ENCODE peak calls at places on chromosomes 13 and 19, in ten cellular contexts. Q is RWPE2, R is esophagus squamous epithelium, E is psoas muscle, S is body of pancreas, H is PC-3, M is heart left ventricle, D is Peyer's patch, C is A549, G is colonic mucosa. L is an unnamed sample.

GRCh38 chr13:41516166-41516565 is 58.8 kb downstream of the RGCC start:
- DNase-seq in Q (no peak), R (no peak), E (no peak), S (no peak), H (no peak), M (no peak), D (no peak), C (no peak), G (no peak), L (no peak)

GRCh38 chr13:62793850-62794249 is 1378.2 kb upstream of the PCDH20 start:
- DNase-seq in Q (no peak), R (no peak), E (no peak), S (no peak), H (no peak), M (no peak), D (no peak), C (no peak), G (no peak), L (no peak)

GRCh38 chr19:35555301-35556005 is 8.0 kb downstream of the ATP4A start:
- DNase-seq in Q (no peak), R (no peak), E (no peak), S (no peak), H (peak; percentile 25), M (no peak), D (no peak), C (peak; percentile 86), G (no peak), L (no peak)

GRCh38 chr13:101018720-101019119 is 344.1 kb upstream of the TMTC4 start:
- DNase-seq in Q (no peak), R (no peak), E (no peak), S (no peak), H (peak; percentile 63), M (no peak), D (no peak), C (peak; percentile 3), G (no peak), L (no peak)

GRCh38 chr13:62205273-62205672 is 789.6 kb upstream of the PCDH20 start:
- DNase-seq in Q (no peak), R (no peak), E (no peak), S (no peak), H (no peak), M (no peak), D (no peak), C (no peak), G (no peak), L (no peak)

GRCh38 chr13:86095351-86095750 is 296.1 kb upstream of the SLITRK6 start:
- DNase-seq in Q (no peak), R (no peak), E (no peak), S (no peak), H (no peak), M (no peak), D (no peak), C (no peak), G (no peak), L (no peak)

GRCh38 chr13:99322297-99323103 is 15.3 kb upstream of the GPR183 start:
- DNase-seq in Q (no peak), R (no peak), E (no peak), S (no peak), H (peak; percentile 59), M (no peak), D (no peak), C (no peak), G (no peak), L (no peak)

GRCh38 chr13:25406377-25406776 is 34.6 kb downstream of the ATP8A2 start:
- DNase-seq in Q (no peak), R (no peak), E (no peak), S (no peak), H (peak; percentile 4), M (no peak), D (no peak), C (peak; percentile 4), G (no peak), L (no peak)

DNA sequence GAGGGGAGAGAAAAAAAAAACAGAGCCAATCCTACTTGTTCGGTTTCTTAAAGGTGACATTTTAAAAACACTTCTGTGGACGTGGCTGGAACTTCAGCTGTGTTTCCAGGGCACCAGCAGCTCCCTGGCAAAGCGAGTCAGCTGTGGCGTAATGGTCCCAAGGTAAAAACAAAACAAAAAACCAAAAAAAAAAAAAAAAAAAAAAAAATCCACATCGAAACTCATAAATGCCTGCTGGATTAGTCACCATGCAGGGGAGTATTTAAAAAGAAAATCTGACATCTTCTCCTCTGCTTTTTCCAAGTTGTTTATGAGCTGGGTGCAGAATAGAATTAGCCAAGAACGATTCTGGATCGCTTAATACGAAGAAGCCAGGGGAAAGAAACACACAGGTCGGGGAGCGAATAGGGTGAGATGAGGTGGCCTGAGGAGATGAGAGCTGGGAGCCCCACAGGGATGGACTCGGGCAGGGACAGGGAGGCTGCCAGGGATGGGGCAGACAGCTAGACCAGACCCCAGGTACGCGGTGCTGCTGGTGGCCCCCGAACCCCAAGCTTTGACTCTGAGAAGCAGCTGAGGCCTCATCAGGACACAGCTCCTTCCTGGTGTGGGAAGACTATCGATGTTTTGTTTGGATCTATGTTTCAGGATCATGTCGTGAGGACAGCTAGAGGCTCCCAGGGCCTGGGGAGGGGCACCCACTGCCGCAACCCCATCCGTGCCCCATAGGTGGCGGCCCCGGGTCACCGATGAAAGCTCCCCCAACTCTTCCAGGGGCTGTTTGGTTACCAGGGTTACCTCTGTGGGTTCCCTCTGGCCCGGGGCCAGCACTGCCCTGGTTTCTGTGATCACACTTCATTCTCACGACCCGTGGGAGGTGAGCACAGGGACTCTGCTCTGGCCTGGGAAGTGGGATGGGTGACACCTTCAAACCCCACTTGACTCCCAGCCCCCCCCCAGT is 3.1 kb upstream of the CTXN1 start:
- DNase-seq in Q (peak; percentile 66), R (no peak), E (peak; percentile 64), S (no peak), H (peak; percentile 87), M (no peak), D (no peak), C (peak; percentile 40), G (no peak), L (no peak)
- TF ChIP-seq CTCF in Q (peak; percentile 35), R (no peak), E (peak; percentile 17), S (peak; percentile 13), H (peak; percentile 68), M (no peak), D (no peak), C (no peak), G (no peak), L (no peak)

DNA sequence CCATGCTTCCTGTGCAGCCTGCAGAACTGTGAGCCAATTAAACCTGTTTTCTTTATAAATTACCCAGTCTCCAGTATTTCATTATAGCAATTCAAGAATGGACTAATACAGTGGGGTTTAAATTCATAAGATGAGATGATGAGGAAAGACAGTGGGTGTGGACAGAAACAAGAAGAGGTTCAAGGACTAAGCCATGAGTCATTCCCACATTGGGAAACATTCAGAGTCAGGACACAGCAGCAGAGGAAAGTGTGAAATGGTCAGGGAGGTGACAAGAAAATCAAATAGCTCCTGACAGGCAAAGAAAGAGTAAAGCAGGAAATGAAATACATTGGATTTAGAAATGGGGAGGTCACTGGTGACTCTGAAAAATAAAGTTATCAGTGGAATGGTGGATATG is 9.1 kb downstream of the ZNF841 start:
- DNase-seq in Q (no peak), R (no peak), E (no peak), S (no peak), H (no peak), M (no peak), D (no peak), C (no peak), G (no peak), L (no peak)
- H3K9me3 ChIP-seq in Q (peaks cover 5% of the 10 kb centered on the region), R (no peaks in the 10 kb centered on the region), E (peaks cover 10% of the 10 kb centered on the region), S (no peaks in the 10 kb centered on the region), H (peaks cover 86% of the 10 kb centered on the region), M (peaks cover 9% of the 10 kb centered on the region), D (peaks cover 71% of the 10 kb centered on the region), C (peaks cover 84% of the 10 kb centered on the region), G (no peaks in the 10 kb centered on the region), L (peaks cover 36% of the 10 kb centered on the region)

GRCh38 chr19:51489113-51489512 is 10.8 kb downstream of the CEACAM18 start:
- DNase-seq in Q (no peak), R (no peak), E (no peak), S (no peak), H (peak; percentile 44), M (no peak), D (no peak), C (no peak), G (no peak), L (no peak)

GRCh38 chr19:51497666-51498065 is 3.9 kb downstream of the SIGLEC12 start:
- DNase-seq in Q (no peak), R (no peak), E (no peak), S (no peak), H (no peak), M (no peak), D (no peak), C (no peak), G (no peak), L (no peak)

GRCh38 chr19:51491586-51491985 is 10.0 kb downstream of the SIGLEC12 start:
- DNase-seq in Q (no peak), R (no peak), E (no peak), S (no peak), H (no peak), M (no peak), D (no peak), C (no peak), G (no peak), L (no peak)

GRCh38 chr19:51490676-51491075 is 10.9 kb downstream of the SIGLEC12 start:
- DNase-seq in Q (no peak), R (no peak), E (no peak), S (no peak), H (no peak), M (no peak), D (no peak), C (no peak), G (no peak), L (no peak)

GRCh38 chr19:51493776-51494175 is 7.8 kb downstream of the SIGLEC12 start:
- DNase-seq in Q (no peak), R (no peak), E (no peak), S (peak; percentile 11), H (no peak), M (no peak), D (no peak), C (no peak), G (no peak), L (no peak)
- H3K4me3 ChIP-seq in Q (no peak overlapping the region), R (no peak overlapping the region), E (no peak overlapping the region), S (no peak overlapping the region), H (no peak overlapping the region), M (no peak overlapping the region), D (no peak overlapping the region), C (no peak overlapping the region), G (no peak overlapping the region), L (no peak overlapping the region)

GRCh38 chr19:988081-988480 is 3.9 kb downstream of the WDR18 start:
- DNase-seq in Q (no peak), R (no peak), E (no peak), S (no peak), H (no peak), M (no peak), D (no peak), C (no peak), G (no peak), L (no peak)

GRCh38 chr19:990119-990571 is 6.0 kb downstream of the WDR18 start:
- DNase-seq in Q (peak; percentile 58), R (no peak), E (no peak), S (peak; percentile 45), H (no peak), M (no peak), D (no peak), C (no peak), G (no peak), L (no peak)

GRCh38 chr19:988510-988909 is 4.4 kb downstream of the WDR18 start:
- DNase-seq in Q (peak; percentile 50), R (no peak), E (no peak), S (no peak), H (no peak), M (no peak), D (no peak), C (no peak), G (no peak), L (no peak)

GRCh38 chr19:990746-991145 is 6.6 kb downstream of the WDR18 start:
- DNase-seq in Q (no peak), R (no peak), E (no peak), S (no peak), H (no peak), M (no peak), D (no peak), C (no peak), G (no peak), L (no peak)

DNA sequence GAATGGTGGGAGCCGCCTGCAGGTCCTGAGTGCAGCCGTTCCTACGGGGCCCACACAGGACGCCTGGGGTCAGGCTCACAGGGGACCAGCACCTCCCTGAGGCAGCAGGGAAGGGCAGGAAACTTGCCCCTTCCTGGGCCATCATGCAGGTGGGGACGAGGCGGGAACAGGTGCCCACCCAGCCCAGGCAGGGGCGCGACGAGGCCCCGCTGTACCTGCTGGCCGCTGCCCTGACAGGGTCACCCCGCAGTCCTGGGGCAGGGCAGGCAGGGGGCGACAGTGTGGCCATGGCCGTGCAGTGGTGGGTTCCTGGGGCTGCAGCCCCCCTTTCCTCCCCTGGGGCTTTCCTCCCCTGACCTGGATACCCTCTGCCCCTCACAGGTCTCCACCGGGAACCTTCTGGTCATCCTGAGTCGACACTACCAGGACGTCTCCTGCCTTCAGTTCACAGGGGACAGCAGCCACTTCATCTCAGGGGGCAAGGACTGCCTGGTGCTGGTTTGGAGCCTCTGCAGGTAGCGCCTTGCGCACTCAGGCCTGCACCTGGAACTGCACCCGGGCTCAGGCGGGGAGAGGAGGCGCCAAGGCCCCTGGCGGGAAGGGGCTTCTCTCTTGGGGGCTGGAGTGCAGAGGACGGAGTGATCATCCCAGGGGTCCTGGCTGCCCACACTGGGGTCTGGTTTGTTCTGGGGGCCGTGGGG is 5.4 kb downstream of the WDR18 start:
- DNase-seq in Q (peak; percentile 49), R (no peak), E (no peak), S (no peak), H (no peak), M (no peak), D (no peak), C (no peak), G (no peak), L (no peak)
- TF ChIP-seq CTCF in Q (no peak), R (no peak), E (no peak), S (peak; percentile 9), H (peak; percentile 23), M (no peak), D (no peak), C (no peak), G (no peak), L (no peak)

L was measured in lung.